ENCODE peak calls at places on chromosomes 6 and 20, in six cellular contexts. F, C, B, M, V and X are unnamed samples.
A peak's percentile ranks its signal among the peaks of the same experiment; 100 is the strongest.

GRCh38 chr20:23159923-23160445 is 73.9 kb upstream of the CD93 start:
- DNase-seq in F (no peak), C (no peak), B (no peak), M (no peak), V (no peak), X (no peak)

GRCh38 chr6:52995913-52996685 is 1.0 kb upstream of the GSTA4 start:
- DNase-seq in F (peak; percentile 67), C (peak; percentile 87), B (peak; percentile 71), M (no peak), V (peak; percentile 91), X (no peak)

GRCh38 chr20:53077373-53078205 is 105.4 kb downstream of the TSHZ2 start:
- DNase-seq in F (no peak), C (peak; percentile 85), B (no peak), M (no peak), V (no peak), X (peak; percentile 71)

GRCh38 chr6:139308936-139309603 is 17.3 kb upstream of the TXLNB start:
- DNase-seq in F (peak; percentile 76), C (peak; percentile 64), B (peak; percentile 70), M (no peak), V (peak; percentile 85), X (peak; percentile 74)

GRCh38 chr20:38272961-38273360 is 12.4 kb upstream of the KIAA1755 start:
- DNase-seq in F (peak; percentile 52), C (peak; percentile 59), B (peak; percentile 37), M (no peak), V (peak; percentile 88), X (no peak)

GRCh38 chr6:82877213-82878195 is 188.1 kb downstream of the UBE3D start:
- DNase-seq in F (no peak), C (no peak), B (no peak), M (no peak), V (no peak), X (no peak)

GRCh38 chr6:82045965-82046756 is 201.4 kb downstream of the IBTK start:
- DNase-seq in F (no peak), C (no peak), B (no peak), M (no peak), V (peak; percentile 87), X (no peak)

GRCh38 chr6:130674604-130675003 is 152.6 kb upstream of the SMLR1 start:
- DNase-seq in F (no peak), C (no peak), B (no peak), M (no peak), V (no peak), X (no peak)

GRCh38 chr6:151716446-151717047 is 90.9 kb upstream of the ESR1 start:
- DNase-seq in F (no peak), C (peak; percentile 59), B (no peak), M (no peak), V (no peak), X (peak; percentile 52)

GRCh38 chr6:125906158-125906998 is 50.2 kb upstream of the HINT3 start:
- DNase-seq in F (no peak), C (peak; percentile 69), B (peak; percentile 76), M (no peak), V (peak; percentile 27), X (peak; percentile 36)

GRCh38 chr20:32207211-32207625 is 325 bp downstream of the PLAGL2 start:
- DNase-seq in F (no peak), C (no peak), B (no peak), M (no peak), V (no peak), X (no peak)

GRCh38 chr6:108526739-108527174 is 34.0 kb upstream of the FOXO3 start:
- DNase-seq in F (no peak), C (no peak), B (no peak), M (no peak), V (peak; percentile 62), X (no peak)

GRCh38 chr6:4607026-4607704 is 169.0 kb upstream of the CDYL start:
- DNase-seq in F (no peak), C (peak; percentile 88), B (no peak), M (no peak), V (peak; percentile 89), X (no peak)

GRCh38 chr6:134863763-134864510 is 86.0 kb downstream of the ALDH8A1 start:
- DNase-seq in F (no peak), C (no peak), B (no peak), M (no peak), V (no peak), X (no peak)

GRCh38 chr6:160042014-160042773 is 73.3 kb downstream of the IGF2R start:
- DNase-seq in F (no peak), C (no peak), B (no peak), M (no peak), V (peak; percentile 49), X (peak; percentile 41)

GRCh38 chr6:96836579-96837137 is 619 bp downstream of the GPR63 start:
- DNase-seq in F (no peak), C (no peak), B (no peak), M (no peak), V (peak; percentile 4), X (no peak)

GRCh38 chr6:6994796-6995195 is 113.0 kb upstream of the RREB1 start:
- DNase-seq in F (no peak), C (no peak), B (no peak), M (no peak), V (no peak), X (peak; percentile 76)

GRCh38 chr20:2729251-2729713 is 36.7 kb downstream of the EBF4 start:
- DNase-seq in F (no peak), C (no peak), B (no peak), M (no peak), V (no peak), X (no peak)

GRCh38 chr6:14305629-14306028 is 188.1 kb downstream of the CD83 start:
- DNase-seq in F (no peak), C (no peak), B (no peak), M (no peak), V (no peak), X (no peak)

GRCh38 chr6:2215342-2215741 is 30.1 kb downstream of the GMDS start:
- DNase-seq in F (no peak), C (no peak), B (no peak), M (no peak), V (no peak), X (no peak)

GRCh38 chr6:110415297-110415916 is at the start of gene DDO:
- DNase-seq in F (peak; percentile 92), C (peak; percentile 98), B (peak; percentile 82), M (no peak), V (peak; percentile 22), X (peak; percentile 98)

GRCh38 chr6:32188381-32189081 is 1.5 kb downstream of the PBX2 start:
- DNase-seq in F (peak; percentile 81), C (no peak), B (no peak), M (no peak), V (peak; percentile 12), X (no peak)

GRCh38 chr20:15362849-15363248 is 1025.4 kb upstream of the FLRT3 start:
- DNase-seq in F (no peak), C (no peak), B (no peak), M (no peak), V (no peak), X (no peak)

GRCh38 chr6:150987371-150987828 is 121.9 kb downstream of the MTHFD1L start:
- DNase-seq in F (no peak), C (no peak), B (no peak), M (no peak), V (no peak), X (no peak)

GRCh38 chr6:124011180-124011579 is 207.5 kb downstream of the NKAIN2 start:
- DNase-seq in F (no peak), C (no peak), B (no peak), M (no peak), V (no peak), X (no peak)
- H3K27me3 ChIP-seq in F (no peaks in the 10 kb centered on the region), C (no peaks in the 10 kb centered on the region), B (no peaks in the 10 kb centered on the region), M (no peaks in the 10 kb centered on the region), V (no peaks in the 10 kb centered on the region), X (no peaks in the 10 kb centered on the region)

DNA sequence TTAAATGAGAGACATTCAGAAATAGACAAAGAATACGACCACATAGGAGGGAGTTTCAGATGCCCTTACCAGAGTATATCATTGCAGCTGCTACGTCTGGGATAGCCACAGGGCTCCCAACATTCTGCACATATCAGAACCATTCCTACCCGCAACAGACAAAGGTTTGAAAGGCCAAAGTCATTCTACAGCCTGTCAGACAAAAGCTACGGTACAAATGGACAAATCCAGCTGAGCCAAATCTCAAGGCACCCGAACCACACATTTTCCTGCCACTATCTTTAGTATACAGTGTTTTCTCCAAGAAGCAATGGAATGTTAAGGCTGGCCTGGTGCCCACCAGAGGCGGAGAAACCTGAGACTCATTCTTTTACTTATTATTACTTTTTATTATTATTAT is 30.5 kb upstream of the LYRM2 start:
- DNase-seq in F (no peak), C (no peak), B (no peak), M (no peak), V (peak; percentile 44), X (no peak)
- TF ChIP-seq POLR2A in F (no peak), C (no peak), B (no peak), M (no peak), V (no peak), X (no peak)

DNA sequence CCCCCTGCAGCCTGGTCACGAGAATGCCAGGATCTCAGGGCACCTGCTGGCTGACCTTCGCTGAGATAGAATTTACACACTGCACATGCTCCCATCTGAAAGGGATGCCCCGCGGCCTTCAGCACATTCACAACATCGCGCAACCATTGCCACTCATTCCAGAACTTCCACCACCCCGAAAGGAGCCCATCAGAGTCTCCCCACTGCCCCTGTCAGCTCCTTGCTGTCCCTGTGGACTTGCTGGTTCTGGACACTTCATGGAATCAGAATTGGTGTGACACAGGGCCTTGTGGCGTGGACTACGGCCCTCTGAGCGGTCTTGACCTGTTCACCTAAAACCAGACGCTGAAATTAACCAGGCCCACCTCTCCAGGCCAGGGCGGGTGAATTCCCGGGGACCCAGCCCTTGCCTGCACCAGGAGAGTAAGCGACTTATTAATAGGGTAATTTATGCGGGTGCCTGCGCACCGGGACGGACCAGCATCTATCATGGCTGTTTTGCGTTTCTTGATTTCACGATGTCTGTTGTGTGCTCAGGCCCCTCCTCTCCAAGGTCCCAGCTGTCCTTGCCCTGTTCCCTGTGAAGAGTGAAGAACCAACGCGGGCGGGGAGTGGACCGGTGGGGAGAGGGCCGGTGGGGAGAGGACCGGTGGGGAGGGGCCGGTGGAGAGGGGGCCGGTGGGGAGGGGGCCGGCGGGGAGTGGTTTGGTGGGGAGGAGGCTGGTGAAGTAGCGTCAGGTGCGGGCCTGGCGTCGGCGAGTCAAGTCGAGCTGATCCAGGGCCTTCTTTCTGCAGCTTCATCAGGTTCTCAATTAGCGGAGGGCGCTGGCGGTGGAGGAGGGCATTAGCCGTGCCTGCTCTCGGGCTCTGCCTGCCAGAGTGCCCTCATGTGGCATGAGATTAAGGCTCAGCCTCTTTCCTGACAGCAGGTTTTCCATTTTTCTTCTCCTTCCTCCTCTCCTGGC is 20.9 kb upstream of the BHLHE23 start:
- DNase-seq in F (no peak), C (no peak), B (no peak), M (no peak), V (no peak), X (peak; percentile 52)
- H3K27me3 ChIP-seq in F (peaks cover 84% of the 10 kb centered on the region), C (peaks cover 67% of the 10 kb centered on the region), B (no peaks in the 10 kb centered on the region), M (no peaks in the 10 kb centered on the region), V (peaks cover 68% of the 10 kb centered on the region), X (no peaks in the 10 kb centered on the region)

DNA sequence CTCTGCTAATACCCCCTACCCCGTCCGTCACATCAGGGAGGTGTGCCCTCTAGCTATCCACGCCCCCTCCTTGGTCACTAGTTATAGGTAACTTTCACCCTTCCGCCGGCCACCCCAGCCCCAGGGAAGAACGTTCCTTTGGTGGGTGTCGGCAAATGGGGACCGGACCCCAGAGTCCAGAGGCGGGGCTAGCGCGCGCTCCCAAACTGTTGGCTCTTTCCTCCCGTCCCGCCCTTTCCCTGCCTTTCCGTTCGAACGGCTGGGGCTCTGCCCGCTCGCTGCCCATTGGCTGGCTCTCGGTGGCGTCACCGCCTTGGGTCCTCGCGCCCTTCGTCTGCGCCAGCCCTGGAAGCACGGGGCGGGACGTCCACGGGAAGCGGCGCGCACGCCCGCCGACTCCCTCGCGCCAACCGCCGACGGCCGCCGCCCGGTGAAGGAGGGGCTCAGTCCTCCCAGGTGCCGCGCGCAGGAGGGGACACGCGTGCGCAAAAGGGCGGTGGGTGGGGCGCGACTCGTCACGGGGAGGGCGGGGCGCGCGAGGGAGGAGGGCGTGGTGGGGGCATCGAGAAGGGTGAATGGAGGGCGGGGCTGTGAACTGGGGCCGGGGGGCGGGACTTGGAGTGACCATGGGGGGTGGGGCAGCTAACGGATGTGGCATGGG is 634 bp upstream of the PHF1 start:
- DNase-seq in F (peak; percentile 99), C (peak; percentile 98), B (peak; percentile 98), M (peak; percentile 91), V (peak; percentile 97), X (peak; percentile 99)
- TF ChIP-seq POLR2A in F (no peak), C (peak; percentile 75), B (peak; percentile 30), M (peak; percentile 32), V (peak; percentile 69), X (peak; percentile 78)